ENCODE peak calls at places on chromosome 1, in nine cellular contexts. O is H1, Z is sigmoid colon, E is Panc1, K is stomach, X is HCT116, J is transverse colon, U is GM23338, Y is K562. A is an unnamed sample.

GRCh38 chr1:212478467-212479025 is 45.8 kb downstream of the NENF start:
- DNase-seq in X (no peak), Y (no peak), Z (peak; percentile 46), U (no peak), E (no peak), K (no peak), O (no peak), J (no peak), A (no peak)

GRCh38 chr1:206566976-206567375 is 45.3 kb downstream of the EIF2D start:
- DNase-seq in Z (no peak), J (no peak), U (no peak), Y (no peak), E (no peak), O (no peak), K (no peak), X (no peak), A (no peak)

GRCh38 chr1:160353223-160353622 is 10.0 kb downstream of the NCSTN start:
- DNase-seq in X (no peak), U (no peak), Y (no peak), K (no peak), E (no peak), Z (no peak), J (no peak), O (no peak), A (no peak)

GRCh38 chr1:22176258-22176657 is 33.4 kb upstream of the WNT4 start:
- DNase-seq in E (no peak), Z (no peak), J (peak; percentile 10), K (no peak), U (no peak), O (no peak), X (no peak), Y (no peak), A (no peak)

GRCh38 chr1:1616045-1616821 is 933 bp downstream of the MIB2 start:
- DNase-seq in J (peak; percentile 69), X (no peak), E (no peak), U (no peak), O (no peak), Y (peak; percentile 88), K (peak; percentile 58), Z (no peak), A (peak; percentile 60)

GRCh38 chr1:41537257-41537656 is 52.8 kb upstream of the EDN2 start:
- DNase-seq in J (no peak), U (no peak), X (no peak), E (no peak), K (no peak), O (no peak), Y (no peak), Z (peak; percentile 29), A (no peak)

GRCh38 chr1:229408458-229409037 is 25.3 kb downstream of the ACTA1 start:
- DNase-seq in X (no peak), E (no peak), U (peak; percentile 47), O (peak; percentile 60), Z (no peak), J (no peak), Y (no peak), K (no peak), A (no peak)

GRCh38 chr1:94038511-94038910 is 82.4 kb downstream of the ABCA4 start:
- DNase-seq in J (no peak), Y (no peak), E (no peak), K (no peak), O (no peak), X (no peak), Z (no peak), U (no peak), A (no peak)

GRCh38 chr1:87328121-87329050 is at the start of gene LMO4:
- DNase-seq in X (peak; percentile 93), Y (peak; percentile 85), J (peak; percentile 97), E (peak; percentile 90), U (peak; percentile 98), Z (peak; percentile 99), K (peak; percentile 97), O (peak; percentile 91), A (peak; percentile 97)
- TF ChIP-seq POLR2AphosphoS5 in X (peak; percentile 66), Y (peak; percentile 68), J (peak; percentile 95), E (peak; percentile 75), U (peak; percentile 79), Z (peak; percentile 96), K (peak; percentile 94), O (peak; percentile 51), A (peak; percentile 83)

DNA sequence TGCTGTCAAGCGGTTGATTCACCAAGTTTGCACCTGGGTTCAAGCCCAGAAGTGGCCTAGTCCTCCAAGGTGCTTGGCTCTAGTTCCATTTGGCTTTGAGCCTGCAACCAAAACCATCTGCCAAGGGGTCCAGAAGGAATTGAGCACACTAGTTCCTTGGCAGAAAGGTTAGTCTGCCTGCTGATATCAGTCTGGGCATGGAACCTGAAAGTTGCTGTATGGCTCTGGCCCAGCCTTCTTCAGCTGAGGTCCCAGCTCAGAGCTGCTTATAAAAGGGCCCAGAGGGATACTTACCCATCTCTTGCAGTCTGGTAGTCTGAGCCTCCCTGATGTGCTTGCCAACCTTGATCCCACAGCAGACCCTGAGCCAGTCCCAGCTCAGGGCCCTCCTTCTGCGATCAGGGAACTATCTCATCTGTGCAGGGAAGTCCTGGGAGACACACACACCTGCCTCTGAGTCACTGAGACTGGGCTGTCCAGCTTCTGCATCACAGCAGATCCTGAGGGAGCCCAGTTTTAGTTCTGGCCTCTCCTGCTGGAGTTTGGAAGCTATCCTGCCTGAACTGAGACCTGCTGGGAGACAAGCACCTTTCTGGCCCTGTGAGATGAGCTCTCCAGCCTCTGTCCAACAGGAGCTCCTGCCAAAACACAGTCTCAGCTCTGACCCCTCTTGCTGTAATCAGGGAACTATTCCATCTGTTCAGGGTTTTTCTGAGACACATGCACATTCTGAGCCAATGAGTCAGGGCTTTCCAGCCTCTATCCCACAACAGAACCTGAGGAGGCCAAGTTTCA is 75.8 kb downstream of the CTH start:
- DNase-seq in X (no peak), Z (peak; percentile 86), U (no peak), E (no peak), J (no peak), O (no peak), K (peak; percentile 39), Y (no peak), A (no peak)
- TF ChIP-seq CTCF in X (no peak), Z (no peak), U (no peak), E (no peak), J (no peak), O (no peak), K (no peak), Y (no peak), A (no peak)

DNA sequence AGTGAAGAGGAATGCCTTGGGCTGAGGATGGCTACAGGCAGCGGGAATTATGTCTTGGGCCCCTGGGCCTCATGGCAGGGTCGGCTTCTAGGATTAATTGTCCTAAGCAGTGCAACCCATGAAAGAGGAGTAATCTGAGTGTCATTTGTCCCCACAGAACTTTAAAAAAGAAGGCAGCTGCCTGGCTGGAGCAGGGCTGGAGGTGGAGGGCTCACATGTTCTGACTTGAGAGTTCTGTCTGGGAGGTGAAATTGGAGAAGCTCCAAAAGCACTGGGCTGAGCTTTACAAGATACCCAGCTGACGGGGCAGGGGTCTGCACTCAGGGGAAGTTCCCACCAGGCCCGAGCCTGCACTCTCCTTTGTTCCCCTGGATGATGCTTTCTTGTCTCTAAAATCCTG is 22.6 kb downstream of the CACNA1S start:
- DNase-seq in J (no peak), X (no peak), E (no peak), O (no peak), K (no peak), U (no peak), Z (no peak), Y (no peak), A (no peak)
- H3K27me3 ChIP-seq in J (no peaks in the 10 kb centered on the region), X (no peaks in the 10 kb centered on the region), E (peaks cover 2% of the 10 kb centered on the region), O (no peaks in the 10 kb centered on the region), K (peaks cover 10% of the 10 kb centered on the region), U (no peaks in the 10 kb centered on the region), Z (no peaks in the 10 kb centered on the region), Y (peaks cover 80% of the 10 kb centered on the region), A (no peaks in the 10 kb centered on the region)

GRCh38 chr1:30912913-30913652 is 4.5 kb upstream of the SDC3 start:
- DNase-seq in J (peak; percentile 59), U (no peak), Z (peak; percentile 83), E (no peak), K (peak; percentile 34), Y (no peak), O (no peak), X (no peak), A (no peak)
- TF ChIP-seq POLR2AphosphoS5 in J (no peak), U (no peak), Z (no peak), E (no peak), K (no peak), Y (no peak), O (no peak), X (no peak), A (no peak)

DNA sequence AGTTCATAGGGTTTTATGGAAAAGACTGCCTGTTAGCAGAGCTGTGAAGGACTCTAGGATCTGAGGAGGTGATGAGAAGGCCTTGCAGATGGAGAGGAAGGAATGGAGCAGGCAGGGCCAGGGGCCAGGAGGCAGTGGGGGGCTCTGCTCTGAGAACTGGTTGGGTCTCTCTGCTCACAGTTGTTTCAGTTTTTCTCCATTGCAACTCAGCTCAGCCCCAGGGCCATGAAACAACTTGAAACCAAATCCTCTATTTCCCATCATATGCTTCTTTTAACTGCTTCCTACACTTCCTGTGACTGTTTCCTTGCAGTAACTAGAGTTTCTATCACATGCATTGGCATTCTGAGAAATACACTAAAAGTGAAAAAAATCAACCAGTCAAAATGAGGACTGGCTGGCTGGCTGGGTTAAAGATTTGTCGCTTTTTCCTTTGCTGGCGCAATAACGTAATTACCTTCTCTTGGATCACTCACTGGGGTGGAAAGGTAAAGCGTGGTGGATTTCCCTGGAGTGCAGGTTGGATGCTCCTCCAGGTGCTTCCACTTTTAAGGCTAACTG is 172.0 kb downstream of the CDC7 start:
- DNase-seq in O (no peak), X (no peak), K (no peak), E (no peak), Z (no peak), J (no peak), U (no peak), Y (no peak), A (no peak)
- TF ChIP-seq CTCF in O (no peak), X (no peak), K (no peak), E (no peak), Z (no peak), J (no peak), U (no peak), Y (no peak), A (no peak)